ENCODE peak calls at places on chromosomes 7 and 10, in six cellular contexts. X, B, W, K, U and E are unnamed samples.

GRCh38 chr10:84783386-84783785 is 455.0 kb downstream of the CCSER2 start:
- DNase-seq in K (no peak), B (peak), U (peak), X (no peak), W (no peak), E (no peak)

GRCh38 chr7:85851571-85852193 is 664.8 kb upstream of the SEMA3D start:
- DNase-seq in X (no peak), U (peak), K (no peak), W (no peak), B (no peak), E (no peak)

GRCh38 chr7:38070718-38071117 is 107.3 kb upstream of the STARD3NL start:
- DNase-seq in U (peak), B (peak), X (no peak), K (peak), W (no peak), E (no peak)

GRCh38 chr10:128066954-128067382 is 59.3 kb downstream of the MKI67 start:
- DNase-seq in X (no peak), U (no peak), K (no peak), B (no peak), W (no peak), E (no peak)

GRCh38 chr10:47099445-47099844 is 188.2 kb downstream of the PTPN20 start:
- DNase-seq in B (no peak), K (no peak), X (no peak), W (no peak), U (no peak), E (no peak)

GRCh38 chr7:128359939-128360338 is 1.6 kb downstream of the PRRT4 start:
- DNase-seq in W (no peak), U (no peak), X (no peak), K (no peak), B (no peak), E (no peak)

GRCh38 chr7:157690833-157691382 is 354.1 kb downstream of the DNAJB6 start:
- DNase-seq in W (peak), B (no peak), X (no peak), K (peak), U (peak), E (peak)

GRCh38 chr10:96814264-96814663 is 17.8 kb upstream of the LCOR start:
- DNase-seq in W (no peak), B (no peak), K (peak), U (no peak), X (no peak), E (no peak)

GRCh38 chr10:132739225-132739613 is 46.7 kb downstream of the NKX6-2 start:
- DNase-seq in B (no peak), X (no peak), U (no peak), K (peak), W (no peak), E (no peak)

GRCh38 chr7:3279147-3279818 is 21.8 kb upstream of the SDK1 start:
- DNase-seq in W (no peak), X (no peak), U (no peak), K (no peak), B (no peak), E (no peak)

GRCh38 chr10:104300002-104300735 is 31.2 kb downstream of the GSTO2 start:
- DNase-seq in X (no peak), B (no peak), U (no peak), W (no peak), K (no peak), E (no peak)

GRCh38 chr7:94395141-94396041 is 696 bp downstream of the COL1A2 start:
- DNase-seq in B (peak), X (peak), U (peak), W (no peak), K (peak), E (peak)

GRCh38 chr7:117581424-117581823 is 101.6 kb downstream of the CFTR start:
- DNase-seq in K (no peak), U (no peak), B (no peak), X (no peak), W (no peak), E (no peak)

GRCh38 chr7:22672892-22673637 is 53.9 kb upstream of the IL6 start:
- DNase-seq in U (no peak), K (no peak), X (no peak), W (no peak), B (peak), E (no peak)
- H3K27ac ChIP-seq in U (no peak), K (no peak), X (no peak), W (no peak), B (peak), E (no peak)

GRCh38 chr10:66928000-66928770 is 2.3 kb downstream of the LRRTM3 start:
- DNase-seq in U (no peak), W (no peak), K (no peak), B (no peak), X (no peak), E (no peak)
- H3K4me3 ChIP-seq in U (no peak), W (no peak), K (no peak), B (no peak), X (no peak), E (peak)

GRCh38 chr10:121598261-121599249 is at the start of gene FGFR2:
- DNase-seq in W (peak), X (peak), U (peak), B (no peak), K (peak), E (no peak)
- H3K27ac ChIP-seq in W (peak), X (no peak), U (no peak), B (peak), K (peak), E (peak)

DNA sequence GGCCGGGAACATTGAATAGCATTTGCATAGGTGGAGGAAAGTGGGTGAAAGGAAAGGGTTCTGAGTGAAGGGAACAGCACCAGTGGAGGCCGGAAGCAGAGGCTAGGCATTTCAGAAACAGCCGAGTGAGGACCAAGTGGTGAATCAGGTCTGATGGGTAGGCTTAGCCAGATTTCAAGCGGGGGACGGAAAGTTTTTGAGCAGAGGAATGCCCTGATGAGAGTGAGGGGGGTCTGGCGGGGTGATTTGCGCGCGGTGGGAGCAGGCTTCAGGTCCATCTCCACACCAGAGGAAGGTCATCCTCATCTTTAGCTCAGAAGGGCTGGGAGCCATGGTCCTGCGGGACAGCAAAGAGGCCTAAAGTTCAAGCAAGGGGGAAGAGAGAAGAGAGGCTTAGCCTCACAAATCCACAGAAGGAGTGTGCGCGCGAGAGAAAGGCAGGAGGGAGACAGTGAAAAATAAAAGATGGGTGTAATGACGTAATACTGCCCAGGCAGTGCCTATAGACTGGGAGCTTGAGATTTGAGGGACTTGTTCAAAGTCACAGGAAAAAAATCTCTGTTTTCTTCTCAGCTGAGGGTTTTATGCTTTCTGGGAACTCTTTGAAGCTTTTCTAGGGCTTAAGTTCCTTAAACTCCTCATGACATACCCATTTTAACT is 1.0 kb upstream of the DENND2A start:
- DNase-seq in B (no peak), X (no peak), W (no peak), U (no peak), K (no peak), E (peak)
- H3K4me3 ChIP-seq in B (no peak), X (no peak), W (no peak), U (no peak), K (peak), E (no peak)

GRCh38 chr10:100360234-100360633 is 13.2 kb downstream of the SCD start:
- DNase-seq in X (no peak), B (no peak), U (no peak), W (no peak), K (no peak), E (no peak)

GRCh38 chr10:100364147-100364546 is 17.1 kb downstream of the SCD start:
- DNase-seq in B (no peak), X (no peak), W (no peak), K (no peak), U (no peak), E (no peak)

GRCh38 chr10:100359529-100360150 is 12.6 kb downstream of the SCD start:
- DNase-seq in U (no peak), B (no peak), W (no peak), K (no peak), X (no peak), E (no peak)

GRCh38 chr10:100364735-100365391 is 17.8 kb downstream of the SCD start:
- DNase-seq in U (peak), X (no peak), W (peak), K (peak), B (peak), E (peak)

GRCh38 chr10:100362570-100363496 is 15.8 kb downstream of the SCD start:
- DNase-seq in W (no peak), K (no peak), U (no peak), B (no peak), X (no peak), E (no peak)
- H3K27ac ChIP-seq in W (no peak), K (no peak), U (peak), B (peak), X (no peak), E (peak)

GRCh38 chr10:43701295-43701694 is 52.6 kb upstream of the ZNF32 start:
- DNase-seq in U (no peak), W (no peak), X (no peak), K (no peak), B (no peak), E (no peak)
- H3K4me3 ChIP-seq in U (no peak), W (no peak), X (no peak), K (no peak), B (no peak), E (no peak)

DNA sequence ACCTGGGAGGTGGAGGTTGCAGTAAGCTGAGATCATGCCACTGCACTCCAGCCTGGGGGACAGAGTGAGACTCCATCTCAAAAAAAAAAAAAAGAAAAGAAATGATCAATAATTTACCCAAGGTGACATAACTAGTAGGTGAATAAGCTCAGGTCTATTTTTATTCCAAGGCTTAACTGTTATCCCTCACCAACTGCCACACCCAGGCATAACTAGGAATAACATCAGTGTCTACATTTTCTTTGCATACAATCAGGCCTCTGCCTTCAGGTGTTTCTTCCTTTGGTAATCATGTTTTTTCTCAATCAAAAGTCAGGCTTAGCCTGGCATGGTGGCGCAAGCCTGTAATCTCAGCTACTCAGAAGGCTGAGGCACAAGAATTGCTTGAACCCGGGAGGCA is 26.6 kb downstream of the CPEB3 start:
- DNase-seq in W (no peak), K (no peak), U (no peak), B (no peak), X (no peak), E (no peak)
- H3K27ac ChIP-seq in W (no peak), K (no peak), U (no peak), B (no peak), X (no peak), E (no peak)

DNA sequence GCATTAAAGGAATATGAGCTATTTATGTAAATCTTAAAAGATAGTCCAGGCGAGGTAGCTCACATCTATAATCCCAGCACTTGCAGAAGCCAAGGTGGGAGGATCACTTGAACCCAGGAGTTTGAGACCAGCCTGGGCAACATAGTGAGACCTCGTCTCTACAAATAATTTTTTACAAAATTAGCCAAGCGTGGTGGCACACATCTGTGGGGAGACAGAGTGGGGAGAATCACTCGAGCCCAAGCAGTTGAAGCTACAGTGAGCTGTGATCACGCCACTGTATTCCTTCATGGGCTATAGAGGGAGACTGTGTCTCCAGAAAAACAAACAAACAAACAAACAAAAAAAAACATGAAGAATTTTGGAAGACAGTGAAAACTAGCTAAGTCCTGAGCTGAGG is 28.4 kb downstream of the HERC4 start:
- DNase-seq in U (no peak), K (no peak), X (no peak), W (no peak), B (no peak), E (no peak)
- H3K4me3 ChIP-seq in U (no peak), K (no peak), X (no peak), W (no peak), B (no peak), E (no peak)